ENCODE peak calls at places on chromosome 13, in nine cellular contexts. U is fibroblast of mammary gland; L is stimulated activated CD8-positive, alpha-beta memory T cell treated with anti-CD3 and anti-CD28 coated beads, Interleukin-15, amount 100 ng/mL, for 4 hours; S is hepatic stellate cell; O is GM04504; E is CD8-positive, alpha-beta T cell; X is activated CD4-positive, alpha-beta T cell treated with anti-CD3 and anti-CD28 coated beads, Interleukin-2, amount 10 ng/mL, durations not matched to agents 7 days and 5 days; Z is DMS53; K is uterus. R is an unnamed sample.
A peak's percentile ranks its signal among the peaks of the same experiment; 100 is the strongest.

GRCh38 chr13:108917581-108917980 is 288.2 kb downstream of the MYO16 start:
- DNase-seq in U (peak; percentile 82), L (no peak), S (no peak), O (peak; percentile 46), E (no peak), X (no peak), Z (no peak), K (no peak), R (peak; percentile 17)

GRCh38 chr13:98171806-98172569 is 5.1 kb downstream of the RNF113B start:
- DNase-seq in U (peak; percentile 46), L (no peak), S (peak; percentile 41), O (peak; percentile 40), E (no peak), X (no peak), Z (no peak), K (peak; percentile 34), R (no peak)

GRCh38 chr13:108769213-108770070 is 140.0 kb downstream of the MYO16 start:
- DNase-seq in U (no peak), L (no peak), S (no peak), O (no peak), E (no peak), X (no peak), Z (no peak), K (no peak), R (no peak)

GRCh38 chr13:97322740-97323342 is 100.7 kb downstream of the MBNL2 start:
- DNase-seq in U (peak; percentile 59), L (no peak), S (no peak), O (no peak), E (no peak), X (no peak), Z (no peak), K (no peak), R (no peak)

GRCh38 chr13:98050041-98050466 is 92.8 kb upstream of the FARP1 start:
- DNase-seq in U (peak; percentile 10), L (no peak), S (no peak), O (no peak), E (no peak), X (no peak), Z (peak; percentile 87), K (no peak), R (no peak)

GRCh38 chr13:63435668-63436275 is 2020.1 kb upstream of the PCDH20 start:
- DNase-seq in U (peak; percentile 99), L (no peak), S (peak; percentile 11), O (peak; percentile 96), E (no peak), X (no peak), Z (no peak), K (no peak), R (peak; percentile 98)

GRCh38 chr13:39035799-39036198 is 2.1 kb downstream of the PROSER1 start:
- DNase-seq in U (no peak), L (no peak), S (no peak), O (no peak), E (no peak), X (no peak), Z (no peak), K (no peak), R (no peak)

GRCh38 chr13:30371649-30372265 is 50.5 kb upstream of the UBE2L5 start:
- DNase-seq in U (peak; percentile 83), L (no peak), S (peak; percentile 66), O (no peak), E (peak; percentile 54), X (peak; percentile 84), Z (peak; percentile 17), K (no peak), R (peak; percentile 9)

GRCh38 chr13:30819136-30819875 is 84.0 kb downstream of the ALOX5AP start:
- DNase-seq in U (no peak), L (no peak), S (no peak), O (no peak), E (no peak), X (no peak), Z (peak; percentile 66), K (no peak), R (no peak)

R was measured in AG04449.